ENCODE peak calls at places on chromosomes 6 and 20, in ten cellular contexts. G is endothelial cell; T is germinal center; P is HTR-8/SVneo; I is amniotic stem cell; R is COR-L47; A is GM23248; H is CD8-positive, alpha-beta T cell; B is hepatocyte; N is GM04503. M is an unnamed sample.
A peak's percentile ranks its signal among the peaks of the same experiment; 100 is the strongest.

GRCh38 chr6:55636406-55637102 is 57.6 kb upstream of the HMGCLL1 start:
- DNase-seq in P (peak; percentile 26), T (no peak), B (peak; percentile 34), A (peak; percentile 63), N (no peak), H (no peak), I (peak; percentile 49), R (peak; percentile 3), G (no peak), M (no peak)

GRCh38 chr6:134372603-134373281 is 54.8 kb upstream of the SGK1 start:
- DNase-seq in R (no peak), H (no peak), N (no peak), A (peak; percentile 73), T (no peak), B (peak; percentile 51), G (no peak), I (peak; percentile 3), P (no peak), M (no peak)

GRCh38 chr6:20722442-20722841 is 188.2 kb downstream of the CDKAL1 start:
- DNase-seq in N (no peak), H (no peak), G (no peak), T (no peak), I (no peak), P (no peak), B (no peak), R (no peak), A (no peak), M (no peak)

GRCh38 chr20:9218412-9219001 is 149.6 kb downstream of the PLCB4 start:
- DNase-seq in N (peak; percentile 39), P (peak; percentile 42), I (no peak), H (no peak), R (no peak), B (no peak), A (peak; percentile 66), G (no peak), T (no peak), M (no peak)

GRCh38 chr6:142846883-142847287 is 98.1 kb downstream of the HIVEP2 start:
- DNase-seq in R (no peak), N (peak; percentile 93), B (peak; percentile 64), G (no peak), H (no peak), A (peak; percentile 95), T (no peak), I (peak; percentile 89), P (peak; percentile 56), M (no peak)

GRCh38 chr6:47669684-47670515 is 28.5 kb upstream of the ADGRF4 start:
- DNase-seq in B (peak; percentile 54), G (no peak), I (no peak), A (peak; percentile 2), P (peak; percentile 14), N (no peak), T (no peak), H (no peak), R (peak; percentile 33), M (no peak)

GRCh38 chr6:1770435-1770843 is 160.7 kb downstream of the FOXC1 start:
- DNase-seq in N (no peak), A (peak; percentile 33), T (no peak), I (no peak), G (no peak), R (no peak), B (no peak), P (no peak), H (peak; percentile 18), M (no peak)

GRCh38 chr20:59042151-59042795 is at the start of gene PRELID3B:
- DNase-seq in I (no peak), B (peak; percentile 34), P (peak; percentile 61), G (peak; percentile 30), T (peak; percentile 32), N (no peak), H (peak; percentile 7), R (peak; percentile 10), A (peak; percentile 67), M (no peak)

GRCh38 chr6:131729550-131729949 is 18.7 kb upstream of the CTAGE9 start:
- DNase-seq in A (no peak), R (no peak), B (no peak), T (no peak), G (no peak), P (no peak), N (no peak), H (no peak), I (no peak), M (no peak)